ENCODE peak calls at places on chromosomes 7 and 10, in eight cellular contexts. One of them, this sample, is unnamed.

GRCh38 chr7:40057292-40057691 is 77.1 kb downstream of the MPLKIP start:
- DNase-seq in gastrocnemius medialis: no peak
- DNase-seq in kidney: no peak
- DNase-seq in CD8-positive, alpha-beta T cell: no peak
- DNase-seq in astrocyte of the spinal cord: peak
- DNase-seq in psoas muscle: no peak
- DNase-seq in HCT116: no peak
- DNase-seq in cardiac fibroblast: peak
- DNase-seq in this sample: no peak

GRCh38 chr10:103451871-103452713 is at the start of gene CALHM2:
- DNase-seq in astrocyte of the spinal cord: no peak
- DNase-seq in gastrocnemius medialis: peak
- DNase-seq in HCT116: no peak
- DNase-seq in cardiac fibroblast: peak
- DNase-seq in psoas muscle: peak
- DNase-seq in kidney: peak
- DNase-seq in CD8-positive, alpha-beta T cell: peak
- DNase-seq in this sample: no peak

GRCh38 chr7:1853619-1854520 is 183.8 kb downstream of the ELFN1 start:
- DNase-seq in HCT116: no peak
- DNase-seq in kidney: peak
- DNase-seq in astrocyte of the spinal cord: no peak
- DNase-seq in psoas muscle: peak
- DNase-seq in gastrocnemius medialis: peak
- DNase-seq in CD8-positive, alpha-beta T cell: no peak
- DNase-seq in cardiac fibroblast: no peak
- DNase-seq in this sample: no peak

GRCh38 chr7:157335991-157336382 is 817 bp upstream of the DNAJB6 start:
- DNase-seq in gastrocnemius medialis: no peak
- DNase-seq in psoas muscle: peak
- DNase-seq in astrocyte of the spinal cord: no peak
- DNase-seq in kidney: peak
- DNase-seq in cardiac fibroblast: no peak
- DNase-seq in CD8-positive, alpha-beta T cell: no peak
- DNase-seq in HCT116: no peak
- DNase-seq in this sample: no peak

GRCh38 chr10:36725581-36726520 is 399.5 kb upstream of the ANKRD30A start:
- DNase-seq in gastrocnemius medialis: peak
- DNase-seq in psoas muscle: peak
- DNase-seq in astrocyte of the spinal cord: peak
- DNase-seq in cardiac fibroblast: peak
- DNase-seq in CD8-positive, alpha-beta T cell: no peak
- DNase-seq in HCT116: no peak
- DNase-seq in kidney: no peak
- DNase-seq in this sample: peak

GRCh38 chr10:62050941-62051433 is 149.5 kb downstream of the ARID5B start:
- DNase-seq in gastrocnemius medialis: peak
- DNase-seq in cardiac fibroblast: peak
- DNase-seq in astrocyte of the spinal cord: peak
- DNase-seq in kidney: peak
- DNase-seq in CD8-positive, alpha-beta T cell: peak
- DNase-seq in psoas muscle: peak
- DNase-seq in HCT116: peak
- DNase-seq in this sample: peak

GRCh38 chr10:88230251-88230650 is 352.9 kb downstream of the RNLS start:
- DNase-seq in astrocyte of the spinal cord: no peak
- DNase-seq in psoas muscle: no peak
- DNase-seq in gastrocnemius medialis: no peak
- DNase-seq in cardiac fibroblast: no peak
- DNase-seq in CD8-positive, alpha-beta T cell: no peak
- DNase-seq in HCT116: no peak
- DNase-seq in kidney: no peak
- DNase-seq in this sample: no peak

GRCh38 chr7:120792861-120793130 is 65.1 kb downstream of the TSPAN12 start:
- DNase-seq in astrocyte of the spinal cord: no peak
- DNase-seq in kidney: no peak
- DNase-seq in CD8-positive, alpha-beta T cell: no peak
- DNase-seq in cardiac fibroblast: no peak
- DNase-seq in gastrocnemius medialis: no peak
- DNase-seq in HCT116: no peak
- DNase-seq in psoas muscle: no peak
- DNase-seq in this sample: peak

GRCh38 chr10:23338155-23338828 is 6.3 kb downstream of the C10orf67 start:
- DNase-seq in HCT116: peak
- DNase-seq in cardiac fibroblast: peak
- DNase-seq in astrocyte of the spinal cord: no peak
- DNase-seq in gastrocnemius medialis: no peak
- DNase-seq in kidney: no peak
- DNase-seq in CD8-positive, alpha-beta T cell: no peak
- DNase-seq in psoas muscle: no peak
- DNase-seq in this sample: no peak

GRCh38 chr10:8034666-8035640 is 19.5 kb upstream of the GATA3 start:
- DNase-seq in psoas muscle: peak
- DNase-seq in kidney: no peak
- DNase-seq in HCT116: no peak
- DNase-seq in astrocyte of the spinal cord: no peak
- DNase-seq in cardiac fibroblast: no peak
- DNase-seq in gastrocnemius medialis: no peak
- DNase-seq in CD8-positive, alpha-beta T cell: no peak
- DNase-seq in this sample: peak

GRCh38 chr10:22894714-22895113 is 33.1 kb upstream of the ARMC3 start:
- DNase-seq in HCT116: no peak
- DNase-seq in psoas muscle: no peak
- DNase-seq in gastrocnemius medialis: no peak
- DNase-seq in kidney: no peak
- DNase-seq in cardiac fibroblast: no peak
- DNase-seq in CD8-positive, alpha-beta T cell: no peak
- DNase-seq in astrocyte of the spinal cord: no peak
- DNase-seq in this sample: no peak

GRCh38 chr7:435518-436366 is 83.9 kb downstream of the PDGFA start:
- DNase-seq in kidney: no peak
- DNase-seq in astrocyte of the spinal cord: peak
- DNase-seq in psoas muscle: peak
- DNase-seq in CD8-positive, alpha-beta T cell: no peak
- DNase-seq in gastrocnemius medialis: no peak
- DNase-seq in HCT116: no peak
- DNase-seq in cardiac fibroblast: no peak
- DNase-seq in this sample: no peak

GRCh38 chr10:52955337-52955736 is 182.8 kb upstream of the MBL2 start:
- DNase-seq in psoas muscle: no peak
- DNase-seq in HCT116: no peak
- DNase-seq in kidney: no peak
- DNase-seq in CD8-positive, alpha-beta T cell: no peak
- DNase-seq in cardiac fibroblast: no peak
- DNase-seq in gastrocnemius medialis: no peak
- DNase-seq in astrocyte of the spinal cord: no peak
- DNase-seq in this sample: no peak

GRCh38 chr7:16918288-16918895 is 36.6 kb upstream of the AGR3 start:
- DNase-seq in CD8-positive, alpha-beta T cell: no peak
- DNase-seq in cardiac fibroblast: peak
- DNase-seq in kidney: no peak
- DNase-seq in gastrocnemius medialis: no peak
- DNase-seq in psoas muscle: no peak
- DNase-seq in astrocyte of the spinal cord: peak
- DNase-seq in HCT116: peak
- DNase-seq in this sample: no peak

GRCh38 chr10:29295813-29296212 is 6.9 kb downstream of the LYZL1 start:
- DNase-seq in kidney: no peak
- DNase-seq in HCT116: no peak
- DNase-seq in cardiac fibroblast: peak
- DNase-seq in psoas muscle: no peak
- DNase-seq in CD8-positive, alpha-beta T cell: no peak
- DNase-seq in astrocyte of the spinal cord: no peak
- DNase-seq in gastrocnemius medialis: no peak
- DNase-seq in this sample: no peak

GRCh38 chr7:133051066-133051465 is 30.8 kb downstream of the CHCHD3 start:
- DNase-seq in cardiac fibroblast: peak
- DNase-seq in psoas muscle: no peak
- DNase-seq in kidney: no peak
- DNase-seq in HCT116: no peak
- DNase-seq in gastrocnemius medialis: no peak
- DNase-seq in CD8-positive, alpha-beta T cell: no peak
- DNase-seq in astrocyte of the spinal cord: peak
- DNase-seq in this sample: no peak
- TF ChIP-seq CTCF in cardiac fibroblast: peak
- TF ChIP-seq CTCF in psoas muscle: peak
- TF ChIP-seq CTCF in kidney: no peak
- TF ChIP-seq CTCF in HCT116: no peak
- TF ChIP-seq CTCF in gastrocnemius medialis: no peak
- TF ChIP-seq CTCF in CD8-positive, alpha-beta T cell: no peak
- TF ChIP-seq CTCF in astrocyte of the spinal cord: peak
- TF ChIP-seq CTCF in this sample: peak

DNA sequence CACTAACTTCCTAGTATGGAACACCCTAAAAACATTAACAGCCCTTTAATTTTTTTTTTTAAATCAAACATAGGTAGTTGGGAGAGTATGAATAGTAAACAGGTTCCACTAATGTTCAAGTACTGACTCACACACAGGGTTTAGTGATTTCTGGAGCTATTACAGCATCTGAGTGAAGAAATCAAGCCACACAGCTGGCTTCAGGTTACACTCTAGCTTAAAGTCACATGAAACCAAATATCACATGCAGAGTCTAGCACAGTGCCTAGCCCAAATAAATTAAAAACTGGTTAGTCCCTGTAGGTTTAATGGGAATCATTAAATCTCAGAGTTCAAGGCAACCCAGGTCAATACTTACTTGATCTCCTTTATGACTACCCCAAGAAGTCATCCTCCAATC is 11.6 kb downstream of the PANK1 start:
- DNase-seq in gastrocnemius medialis: peak
- DNase-seq in HCT116: no peak
- DNase-seq in psoas muscle: no peak
- DNase-seq in astrocyte of the spinal cord: peak
- DNase-seq in cardiac fibroblast: peak
- DNase-seq in kidney: no peak
- DNase-seq in CD8-positive, alpha-beta T cell: no peak
- DNase-seq in this sample: no peak
- H3K4me3 ChIP-seq in gastrocnemius medialis: peak
- H3K4me3 ChIP-seq in HCT116: no peak
- H3K4me3 ChIP-seq in psoas muscle: peak
- H3K4me3 ChIP-seq in astrocyte of the spinal cord: no peak
- H3K4me3 ChIP-seq in cardiac fibroblast: no peak
- H3K4me3 ChIP-seq in kidney: no peak
- H3K4me3 ChIP-seq in CD8-positive, alpha-beta T cell: no peak
- H3K4me3 ChIP-seq in this sample: no peak

GRCh38 chr7:12765431-12766100 is 78.1 kb downstream of the ARL4A start:
- DNase-seq in astrocyte of the spinal cord: no peak
- DNase-seq in gastrocnemius medialis: no peak
- DNase-seq in cardiac fibroblast: no peak
- DNase-seq in HCT116: no peak
- DNase-seq in kidney: no peak
- DNase-seq in psoas muscle: no peak
- DNase-seq in CD8-positive, alpha-beta T cell: no peak
- DNase-seq in this sample: no peak
- TF ChIP-seq CTCF in astrocyte of the spinal cord: no peak
- TF ChIP-seq CTCF in gastrocnemius medialis: no peak
- TF ChIP-seq CTCF in cardiac fibroblast: no peak
- TF ChIP-seq CTCF in HCT116: no peak
- TF ChIP-seq CTCF in kidney: no peak
- TF ChIP-seq CTCF in psoas muscle: no peak
- TF ChIP-seq CTCF in CD8-positive, alpha-beta T cell: no peak
- TF ChIP-seq CTCF in this sample: no peak

GRCh38 chr7:71148098-71148497 is 16.2 kb downstream of the GALNT17 start:
- DNase-seq in psoas muscle: no peak
- DNase-seq in gastrocnemius medialis: no peak
- DNase-seq in cardiac fibroblast: no peak
- DNase-seq in CD8-positive, alpha-beta T cell: no peak
- DNase-seq in HCT116: no peak
- DNase-seq in astrocyte of the spinal cord: no peak
- DNase-seq in kidney: no peak
- DNase-seq in this sample: no peak

GRCh38 chr7:71140264-71140663 is 8.3 kb downstream of the GALNT17 start:
- DNase-seq in HCT116: no peak
- DNase-seq in CD8-positive, alpha-beta T cell: no peak
- DNase-seq in astrocyte of the spinal cord: no peak
- DNase-seq in kidney: no peak
- DNase-seq in psoas muscle: no peak
- DNase-seq in cardiac fibroblast: no peak
- DNase-seq in gastrocnemius medialis: peak
- DNase-seq in this sample: no peak

GRCh38 chr7:71144963-71145362 is 13.0 kb downstream of the GALNT17 start:
- DNase-seq in gastrocnemius medialis: no peak
- DNase-seq in CD8-positive, alpha-beta T cell: no peak
- DNase-seq in psoas muscle: no peak
- DNase-seq in HCT116: no peak
- DNase-seq in astrocyte of the spinal cord: no peak
- DNase-seq in cardiac fibroblast: no peak
- DNase-seq in kidney: no peak
- DNase-seq in this sample: no peak

DNA sequence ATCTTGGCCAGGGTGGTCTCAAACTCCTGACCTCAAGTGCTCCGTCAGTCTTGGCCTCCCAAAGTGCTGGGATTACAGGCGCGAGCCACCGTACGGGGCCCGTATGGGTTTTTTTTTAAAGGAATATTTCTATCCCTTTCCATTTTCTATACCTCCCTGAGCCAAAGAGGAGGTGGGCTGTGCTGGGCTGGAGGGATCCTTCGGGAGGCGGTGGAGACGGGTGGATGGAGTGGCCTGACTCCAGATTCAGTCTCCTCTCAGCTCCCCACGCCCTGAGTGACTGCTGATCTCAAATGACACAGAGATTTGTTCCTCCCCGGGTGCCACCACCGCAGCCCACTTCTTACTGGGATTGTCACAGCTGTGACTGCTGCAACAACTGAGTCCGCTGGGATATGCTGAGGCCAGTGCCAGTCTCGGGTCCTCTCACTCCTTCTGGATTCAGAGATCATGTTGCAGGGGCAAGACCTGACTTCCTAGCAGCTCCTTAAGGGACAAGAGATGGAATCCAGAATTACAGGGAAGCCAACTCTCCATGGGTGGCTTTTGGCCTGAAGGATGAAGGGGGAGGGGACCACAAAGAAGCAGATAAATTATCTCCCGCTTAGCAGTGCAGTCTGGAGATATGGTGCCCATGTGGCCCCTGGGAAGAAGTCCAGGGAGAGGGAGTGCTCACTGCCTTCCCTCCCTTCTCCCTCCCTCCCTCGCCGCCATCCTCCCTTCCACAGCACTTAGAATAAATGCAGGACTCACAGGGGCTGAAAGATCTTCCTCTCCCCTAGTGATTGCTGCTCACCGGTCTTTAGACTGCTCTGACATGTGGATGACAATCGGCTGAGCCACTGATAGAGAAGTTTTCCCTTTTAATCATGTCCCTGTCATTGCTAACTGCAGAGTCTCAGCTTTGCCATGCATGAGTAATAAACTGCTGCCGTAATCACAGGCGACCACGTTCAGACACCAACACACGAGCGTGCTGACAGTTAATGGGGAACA is 14.3 kb downstream of the GALNT17 start:
- DNase-seq in HCT116: no peak
- DNase-seq in astrocyte of the spinal cord: no peak
- DNase-seq in kidney: no peak
- DNase-seq in CD8-positive, alpha-beta T cell: no peak
- DNase-seq in gastrocnemius medialis: no peak
- DNase-seq in cardiac fibroblast: no peak
- DNase-seq in psoas muscle: no peak
- DNase-seq in this sample: no peak
- H3K4me3 ChIP-seq in HCT116: no peak
- H3K4me3 ChIP-seq in astrocyte of the spinal cord: no peak
- H3K4me3 ChIP-seq in kidney: no peak
- H3K4me3 ChIP-seq in CD8-positive, alpha-beta T cell: no peak
- H3K4me3 ChIP-seq in gastrocnemius medialis: no peak
- H3K4me3 ChIP-seq in cardiac fibroblast: no peak
- H3K4me3 ChIP-seq in psoas muscle: no peak
- H3K4me3 ChIP-seq in this sample: no peak

GRCh38 chr10:91493313-91493712 is 83.2 kb downstream of the HECTD2 start:
- DNase-seq in HCT116: peak
- DNase-seq in psoas muscle: no peak
- DNase-seq in kidney: no peak
- DNase-seq in cardiac fibroblast: peak
- DNase-seq in CD8-positive, alpha-beta T cell: no peak
- DNase-seq in gastrocnemius medialis: no peak
- DNase-seq in astrocyte of the spinal cord: peak
- DNase-seq in this sample: peak
- TF ChIP-seq CTCF in HCT116: peak
- TF ChIP-seq CTCF in psoas muscle: peak
- TF ChIP-seq CTCF in kidney: peak
- TF ChIP-seq CTCF in cardiac fibroblast: peak
- TF ChIP-seq CTCF in CD8-positive, alpha-beta T cell: no peak
- TF ChIP-seq CTCF in gastrocnemius medialis: peak
- TF ChIP-seq CTCF in astrocyte of the spinal cord: no peak
- TF ChIP-seq CTCF in this sample: peak

This sample was measured in retinal pigment epithelial cell.